ENCODE peak calls at places on chromosomes 11 and 22, in four cellular contexts. B, Q, S and J are unnamed samples. For H3K36me3, the result is how much of the 10 kb centered on the place peaks cover.

GRCh38 chr11:60870276-60870675 is 2.9 kb downstream of the ZP1 start:
- DNase-seq in B (no peak), Q (no peak), S (no peak), J (no peak)

GRCh38 chr11:133597236-133597635 is 64.9 kb upstream of the OPCML start:
- DNase-seq in B (no peak), Q (no peak), S (no peak), J (no peak)

GRCh38 chr11:70297341-70297740 is 26.9 kb downstream of the PPFIA1 start:
- DNase-seq in B (no peak), Q (no peak), S (no peak), J (no peak)

GRCh38 chr11:115548878-115549528 is 44.8 kb upstream of the CADM1 start:
- DNase-seq in B (no peak), Q (peak), S (no peak), J (no peak)

GRCh38 chr11:73085189-73085875 is 56.8 kb downstream of the FCHSD2 start:
- DNase-seq in B (no peak), Q (peak), S (peak), J (no peak)

GRCh38 chr11:113690619-113691569 is 15.2 kb downstream of the TMPRSS5 start:
- DNase-seq in B (peak), Q (peak), S (peak), J (peak)

GRCh38 chr22:37137903-37138665 is 11.6 kb downstream of the IL2RB start:
- DNase-seq in B (no peak), Q (no peak), S (no peak), J (no peak)

GRCh38 chr11:2443406-2443805 is 908 bp downstream of the TRPM5 start:
- DNase-seq in B (peak), Q (no peak), S (no peak), J (peak)

GRCh38 chr11:28760676-28761390 is 652.6 kb downstream of the METTL15 start:
- DNase-seq in B (no peak), Q (no peak), S (peak), J (no peak)

GRCh38 chr22:19412934-19413333 is 18.6 kb downstream of the HIRA start:
- DNase-seq in B (no peak), Q (no peak), S (no peak), J (no peak)
- H3K36me3 ChIP-seq in B (under half), Q (under half), S (under half), J (under half)

GRCh38 chr22:27905638-27906037 is 13.4 kb downstream of the PITPNB start:
- DNase-seq in B (no peak), Q (no peak), S (no peak), J (no peak)
- H3K36me3 ChIP-seq in B (under half), Q (under half), S (under half), J (half or more)

DNA sequence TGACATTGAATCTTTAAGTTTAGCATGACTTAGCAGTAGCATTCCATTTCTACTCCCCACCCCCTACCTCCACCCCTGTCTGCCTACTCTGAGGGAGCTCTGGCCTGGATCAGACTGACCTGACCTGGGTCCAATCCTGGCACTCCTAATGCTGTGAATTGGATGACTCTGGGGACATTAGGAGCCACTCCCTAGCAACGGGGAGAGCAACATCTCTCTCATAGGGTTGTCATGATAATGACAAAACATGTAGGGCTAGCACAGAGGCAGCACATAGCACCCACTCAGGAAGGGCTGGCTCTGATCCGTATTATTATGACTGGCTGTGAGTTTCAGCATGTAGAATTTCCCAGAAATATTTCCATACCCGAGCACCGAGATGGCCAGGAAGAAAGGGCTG is 40.5 kb downstream of the CABIN1 start:
- DNase-seq in B (no peak), Q (no peak), S (no peak), J (no peak)
- H3K36me3 ChIP-seq in B (under half), Q (under half), S (half or more), J (half or more)

GRCh38 chr11:57325735-57326048 is 940 bp upstream of the TNKS1BP1 start:
- DNase-seq in B (peak), Q (no peak), S (no peak), J (no peak)
- H3K36me3 ChIP-seq in B (under half), Q (under half), S (under half), J (half or more)

GRCh38 chr11:125016413-125016812 is 46.7 kb upstream of the SLC37A2 start:
- DNase-seq in B (no peak), Q (no peak), S (no peak), J (no peak)
- H3K36me3 ChIP-seq in B (under half), Q (under half), S (under half), J (under half)

GRCh38 chr11:12459374-12459773 is 82.0 kb downstream of the PARVA start:
- DNase-seq in B (no peak), Q (no peak), S (no peak), J (no peak)

GRCh38 chr11:12461516-12461915 is 84.1 kb downstream of the PARVA start:
- DNase-seq in B (no peak), Q (no peak), S (no peak), J (no peak)

GRCh38 chr11:12458042-12458441 is 80.7 kb downstream of the PARVA start:
- DNase-seq in B (no peak), Q (no peak), S (no peak), J (no peak)

GRCh38 chr11:12457030-12457600 is 79.7 kb downstream of the PARVA start:
- DNase-seq in B (no peak), Q (no peak), S (peak), J (no peak)

GRCh38 chr11:12460441-12460840 is 83.1 kb downstream of the PARVA start:
- DNase-seq in B (no peak), Q (peak), S (peak), J (no peak)
- H3K36me3 ChIP-seq in B (under half), Q (under half), S (under half), J (under half)

DNA sequence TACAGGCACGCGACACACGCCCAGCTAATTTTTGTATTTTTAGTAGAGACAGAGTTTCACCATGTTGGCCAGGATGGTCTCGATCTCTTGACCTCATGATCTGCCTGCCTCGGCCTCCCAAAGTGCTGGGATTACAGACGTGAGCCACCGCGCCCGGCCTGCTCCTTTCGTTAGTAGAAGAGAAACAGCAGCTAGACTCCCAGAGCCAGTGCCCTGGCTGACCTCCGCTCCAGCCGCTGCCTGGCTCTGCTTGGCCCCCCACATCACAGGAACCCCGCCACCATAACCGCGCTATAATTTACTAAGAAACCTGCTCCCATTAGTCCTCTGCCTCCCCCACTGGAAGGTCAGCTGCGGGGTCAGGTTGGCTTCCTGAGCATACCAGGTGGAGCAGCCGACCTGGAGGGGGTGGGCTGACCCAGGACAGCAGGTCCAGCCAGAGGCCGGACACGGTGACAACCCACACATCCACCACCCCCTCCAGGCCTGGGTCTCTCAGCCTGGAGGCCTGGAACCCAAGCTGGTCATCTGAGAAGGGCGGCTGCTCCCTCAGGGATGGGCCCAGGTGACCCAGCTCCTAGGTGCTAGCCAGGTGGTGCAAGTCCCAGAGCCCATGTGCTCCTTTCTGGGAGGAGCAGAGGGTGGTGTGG is 7.5 kb upstream of the POLDIP3 start:
- DNase-seq in B (no peak), Q (no peak), S (no peak), J (no peak)
- H3K36me3 ChIP-seq in B (under half), Q (under half), S (half or more), J (under half)

DNA sequence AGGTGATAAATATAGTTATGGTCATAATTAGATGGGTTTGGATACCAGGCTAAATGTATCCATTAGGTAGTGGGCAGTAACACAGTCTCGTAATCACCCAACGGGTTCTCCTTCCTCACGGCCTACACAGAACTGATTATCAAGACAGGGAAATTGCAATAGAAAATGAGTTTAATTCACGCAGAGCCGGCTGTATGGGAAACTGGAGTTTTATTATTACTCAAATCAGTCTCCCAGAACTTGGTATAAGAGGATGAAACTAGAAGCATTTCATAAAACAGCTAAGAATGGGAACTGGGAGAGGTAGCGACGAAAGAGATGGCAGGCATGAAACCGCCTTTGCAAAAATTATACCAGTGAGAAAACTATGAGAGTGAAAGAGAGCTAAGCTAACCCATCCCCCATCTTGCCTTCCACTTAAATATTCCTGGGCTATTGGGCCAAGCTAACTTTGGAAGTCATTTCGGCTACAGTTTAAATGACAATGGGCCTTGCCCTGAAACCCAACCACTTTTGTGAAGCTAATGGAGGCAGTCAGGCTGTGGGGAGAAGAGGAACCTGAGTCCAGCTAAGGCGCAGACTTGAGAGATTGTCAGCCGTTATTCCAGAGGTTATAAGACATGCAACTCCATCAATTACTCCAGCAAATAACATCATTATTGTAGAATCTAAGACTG is 29.6 kb downstream of the CTSC start:
- DNase-seq in B (no peak), Q (no peak), S (no peak), J (no peak)
- H3K36me3 ChIP-seq in B (under half), Q (under half), S (under half), J (half or more)